ENCODE peak calls at places on chromosomes 4 and X, in five cellular contexts. Q is stomach, T is K562, B is transverse colon, H is HepG2. I is an unnamed sample.

GRCh38 chr4:103046416-103047290 is 27.1 kb upstream of the SLC9B1 start:
- DNase-seq in Q (peak; percentile 30), T (peak; percentile 71), B (peak; percentile 27), H (peak; percentile 50), I (no peak)

GRCh38 chr4:2746891-2747695 is 9.0 kb downstream of the TNIP2 start:
- DNase-seq in Q (no peak), T (no peak), B (no peak), H (no peak), I (no peak)

GRCh38 chrX:68732906-68733493 is 85.5 kb downstream of the STARD8 start:
- DNase-seq in Q (peak; percentile 71), T (peak; percentile 76), B (peak; percentile 61), H (peak; percentile 19), I (peak; percentile 63)

GRCh38 chrX:68832101-68832416 is 3.2 kb downstream of the EFNB1 start:
- DNase-seq in Q (peak; percentile 45), T (no peak), B (peak; percentile 60), H (no peak), I (peak; percentile 34)

GRCh38 chr4:10460313-10461047 is 3.3 kb upstream of the ZNF518B start:
- DNase-seq in Q (no peak), T (peak; percentile 43), B (no peak), H (no peak), I (no peak)

GRCh38 chr4:113452868-113453620 is 308.5 kb downstream of the CAMK2D start:
- DNase-seq in Q (no peak), T (no peak), B (no peak), H (no peak), I (no peak)

GRCh38 chr4:55910140-55910539 is 38.6 kb upstream of the CEP135 start:
- DNase-seq in Q (no peak), T (no peak), B (no peak), H (no peak), I (no peak)

GRCh38 chr4:103095080-103095479 is 4.6 kb downstream of the BDH2 start:
- DNase-seq in Q (no peak), T (no peak), B (no peak), H (peak; percentile 47), I (no peak)

GRCh38 chr4:141028024-141028529 is 105.2 kb downstream of the RNF150 start:
- DNase-seq in Q (no peak), T (no peak), B (no peak), H (no peak), I (no peak)

GRCh38 chr4:189162073-189162789 is 778.4 kb upstream of the FRG1 start:
- DNase-seq in Q (no peak), T (no peak), B (no peak), H (no peak), I (no peak)

GRCh38 chrX:46444011-46444410 is 101.2 kb downstream of the ZNF674 start:
- DNase-seq in Q (no peak), T (peak; percentile 14), B (no peak), H (peak; percentile 40), I (no peak)

GRCh38 chr4:42167709-42168108 is 15.3 kb upstream of the BEND4 start:
- DNase-seq in Q (no peak), T (no peak), B (no peak), H (no peak), I (no peak)

GRCh38 chr4:14157262-14157661 is 529.7 kb upstream of the BOD1L1 start:
- DNase-seq in Q (no peak), T (no peak), B (no peak), H (no peak), I (no peak)

GRCh38 chrX:38652934-38653442 is 91.6 kb downstream of the TSPAN7 start:
- DNase-seq in Q (no peak), T (peak; percentile 91), B (no peak), H (no peak), I (no peak)

GRCh38 chr4:59936566-59936965 is 1263.6 kb upstream of the ADGRL3 start:
- DNase-seq in Q (no peak), T (no peak), B (no peak), H (no peak), I (no peak)

GRCh38 chr4:52958232-52958631 is 96.1 kb downstream of the RASL11B start:
- DNase-seq in Q (no peak), T (no peak), B (no peak), H (no peak), I (no peak)

GRCh38 chr4:128818442-128818841 is 8.9 kb downstream of the JADE1 start:
- DNase-seq in Q (no peak), T (no peak), B (no peak), H (no peak), I (no peak)

GRCh38 chr4:1367936-1368289 is 20.9 kb downstream of the UVSSA start:
- DNase-seq in Q (no peak), T (no peak), B (no peak), H (no peak), I (peak; percentile 72)

GRCh38 chrX:134658002-134658401 is 269 bp downstream of the PLAC1 start:
- DNase-seq in Q (no peak), T (no peak), B (no peak), H (no peak), I (no peak)

GRCh38 chr4:136861081-136861480 is 671.2 kb downstream of the PCDH18 start:
- DNase-seq in Q (no peak), T (no peak), B (no peak), H (no peak), I (no peak)

GRCh38 chrX:53728506-53728905 is 42.0 kb upstream of the HUWE1 start:
- DNase-seq in Q (no peak), T (no peak), B (no peak), H (no peak), I (no peak)

GRCh38 chr4:81786063-81786763 is 314.5 kb upstream of the RASGEF1B start:
- DNase-seq in Q (no peak), T (peak; percentile 78), B (peak; percentile 19), H (no peak), I (no peak)

GRCh38 chrX:16511776-16512400 is 138.1 kb upstream of the S100G start:
- DNase-seq in Q (no peak), T (no peak), B (no peak), H (no peak), I (no peak)

GRCh38 chr4:85787133-85787532 is 312.2 kb downstream of the ARHGAP24 start:
- DNase-seq in Q (no peak), T (no peak), B (no peak), H (no peak), I (no peak)

GRCh38 chr4:102319594-102319993 is 25.7 kb downstream of the SLC39A8 start:
- DNase-seq in Q (no peak), T (no peak), B (no peak), H (no peak), I (no peak)

GRCh38 chr4:56386091-56386490 is 1.2 kb downstream of the AASDH start:
- DNase-seq in Q (no peak), T (no peak), B (no peak), H (no peak), I (no peak)

GRCh38 chr4:16226816-16227461 is 668 bp upstream of the TAPT1 start:
- DNase-seq in Q (peak; percentile 56), T (peak; percentile 67), B (peak; percentile 69), H (peak; percentile 35), I (peak; percentile 71)

GRCh38 chr4:93865650-93866049 is 37.1 kb downstream of the ATOH1 start:
- DNase-seq in Q (no peak), T (no peak), B (no peak), H (no peak), I (no peak)

GRCh38 chrX:51456814-51457213 is 39.6 kb downstream of the NUDT11 start:
- DNase-seq in Q (no peak), T (peak; percentile 2), B (no peak), H (peak; percentile 0), I (no peak)

GRCh38 chrX:70960728-70961127 is 29.8 kb upstream of the SLC7A3 start:
- DNase-seq in Q (no peak), T (peak; percentile 14), B (no peak), H (no peak), I (no peak)

GRCh38 chr4:130608121-130608520 is 1512.2 kb downstream of the C4orf33 start:
- DNase-seq in Q (no peak), T (no peak), B (no peak), H (no peak), I (no peak)

GRCh38 chr4:13580018-13580417 is 35.7 kb upstream of the NKX3-2 start:
- DNase-seq in Q (no peak), T (no peak), B (no peak), H (no peak), I (no peak)

GRCh38 chr4:87089368-87089767 is 131.1 kb downstream of the KLHL8 start:
- DNase-seq in Q (no peak), T (no peak), B (no peak), H (peak; percentile 66), I (no peak)
- TF ChIP-seq EP300 in Q (no peak), T (no peak), B (no peak), H (no peak), I (no peak)

GRCh38 chr4:169925678-169926077 is 100.5 kb downstream of the MFAP3L start:
- DNase-seq in Q (no peak), T (no peak), B (no peak), H (no peak), I (no peak)
- H3K4me1 ChIP-seq in Q (no peaks in the 10 kb centered on the region), T (no peaks in the 10 kb centered on the region), B (no peaks in the 10 kb centered on the region), H (no peaks in the 10 kb centered on the region), I (no peaks in the 10 kb centered on the region)

GRCh38 chrX:28042826-28043564 is 61.7 kb upstream of the DCAF8L1 start:
- DNase-seq in Q (no peak), T (no peak), B (no peak), H (no peak), I (no peak)
- TF ChIP-seq POLR2AphosphoS5 in Q (no peak), T (no peak), B (no peak), H (no peak), I (no peak)

GRCh38 chr4:7804759-7805385 is 134.8 kb downstream of the AFAP1 start:
- DNase-seq in Q (no peak), T (no peak), B (no peak), H (no peak), I (no peak)

GRCh38 chr4:7806724-7807123 is 132.9 kb downstream of the AFAP1 start:
- DNase-seq in Q (no peak), T (no peak), B (no peak), H (no peak), I (no peak)

GRCh38 chr4:7805533-7806079 is 134.1 kb downstream of the AFAP1 start:
- DNase-seq in Q (peak; percentile 93), T (no peak), B (no peak), H (peak; percentile 96), I (peak; percentile 87)

GRCh38 chr4:7807351-7807921 is 132.2 kb downstream of the AFAP1 start:
- DNase-seq in Q (no peak), T (no peak), B (no peak), H (no peak), I (no peak)

DNA sequence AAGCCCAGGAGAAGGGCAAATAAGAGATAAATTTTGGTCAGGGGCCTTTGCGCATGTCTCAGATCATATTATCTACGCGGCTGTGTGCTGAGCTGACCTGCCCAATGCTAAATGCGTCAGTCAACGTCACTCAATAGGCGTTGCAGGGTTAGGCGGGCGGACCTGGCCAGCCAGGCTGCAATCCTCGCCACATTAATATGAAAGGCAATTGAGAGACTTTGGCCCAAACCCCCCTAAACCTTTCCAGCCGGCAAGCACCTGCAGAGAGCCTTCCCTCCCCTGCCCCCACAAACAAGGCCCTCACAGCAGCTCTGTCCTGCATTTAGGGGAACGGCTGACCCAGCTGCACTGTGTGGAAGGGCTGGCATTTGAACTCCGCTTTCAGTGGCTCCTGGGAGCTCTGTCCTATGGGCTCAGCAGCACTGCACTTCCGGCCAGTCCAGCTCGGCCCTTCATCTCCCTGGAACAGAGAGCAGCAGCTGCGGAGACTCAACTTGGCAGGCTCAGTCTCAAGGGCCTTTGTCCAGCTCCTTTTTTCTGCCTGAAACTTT is 133.5 kb downstream of the AFAP1 start:
- DNase-seq in Q (peak; percentile 73), T (no peak), B (peak; percentile 62), H (peak; percentile 61), I (no peak)
- TF ChIP-seq EP300 in Q (no peak), T (no peak), B (no peak), H (no peak), I (no peak)

I was measured in upper lobe of left lung.